ENCODE peak calls at places on chromosome 11, in eight cellular contexts. One of them, this sample, is unnamed.

GRCh38 chr11:66317766-66318575 is 1.1 kb upstream of the CD248 start:
- DNase-seq in tibial artery: no peak
- DNase-seq in CD8-positive, alpha-beta memory T cell: peak; percentile 85
- DNase-seq in naive thymus-derived CD4-positive, alpha-beta T cell: peak; percentile 89
- DNase-seq in lower lobe of right lung: no peak
- DNase-seq in fibroblast of lung: peak; percentile 98
- DNase-seq in dorsolateral prefrontal cortex: no peak
- DNase-seq in prostate gland: no peak
- DNase-seq in this sample: peak; percentile 31

GRCh38 chr11:97739892-97740782 is 1280.6 kb upstream of the CNTN5 start:
- DNase-seq in tibial artery: no peak
- DNase-seq in naive thymus-derived CD4-positive, alpha-beta T cell: no peak
- DNase-seq in dorsolateral prefrontal cortex: no peak
- DNase-seq in prostate gland: no peak
- DNase-seq in fibroblast of lung: peak; percentile 91
- DNase-seq in CD8-positive, alpha-beta memory T cell: no peak
- DNase-seq in lower lobe of right lung: no peak
- DNase-seq in this sample: no peak

GRCh38 chr11:8286886-8287285 is 23.2 kb upstream of the LMO1 start:
- DNase-seq in lower lobe of right lung: no peak
- DNase-seq in prostate gland: no peak
- DNase-seq in naive thymus-derived CD4-positive, alpha-beta T cell: no peak
- DNase-seq in CD8-positive, alpha-beta memory T cell: no peak
- DNase-seq in dorsolateral prefrontal cortex: peak; percentile 15
- DNase-seq in tibial artery: peak; percentile 15
- DNase-seq in fibroblast of lung: no peak
- DNase-seq in this sample: no peak

GRCh38 chr11:22432331-22433065 is 94.3 kb downstream of the SLC17A6 start:
- DNase-seq in prostate gland: no peak
- DNase-seq in naive thymus-derived CD4-positive, alpha-beta T cell: peak; percentile 0
- DNase-seq in fibroblast of lung: peak; percentile 62
- DNase-seq in dorsolateral prefrontal cortex: peak; percentile 45
- DNase-seq in tibial artery: no peak
- DNase-seq in CD8-positive, alpha-beta memory T cell: no peak
- DNase-seq in lower lobe of right lung: no peak
- DNase-seq in this sample: peak; percentile 55

GRCh38 chr11:112455791-112456190 is 195.1 kb upstream of the PLET1 start:
- DNase-seq in tibial artery: no peak
- DNase-seq in dorsolateral prefrontal cortex: no peak
- DNase-seq in naive thymus-derived CD4-positive, alpha-beta T cell: no peak
- DNase-seq in CD8-positive, alpha-beta memory T cell: no peak
- DNase-seq in fibroblast of lung: peak; percentile 14
- DNase-seq in lower lobe of right lung: no peak
- DNase-seq in prostate gland: no peak
- DNase-seq in this sample: no peak

GRCh38 chr11:64245797-64246623 is 733 bp downstream of the PPP1R14B start:
- DNase-seq in lower lobe of right lung: peak; percentile 76
- DNase-seq in prostate gland: no peak
- DNase-seq in naive thymus-derived CD4-positive, alpha-beta T cell: peak; percentile 26
- DNase-seq in tibial artery: peak; percentile 93
- DNase-seq in dorsolateral prefrontal cortex: no peak
- DNase-seq in CD8-positive, alpha-beta memory T cell: peak; percentile 46
- DNase-seq in fibroblast of lung: peak; percentile 83
- DNase-seq in this sample: peak; percentile 80

GRCh38 chr11:126332221-126332711 is 23.2 kb upstream of the ST3GAL4 start:
- DNase-seq in lower lobe of right lung: no peak
- DNase-seq in dorsolateral prefrontal cortex: no peak
- DNase-seq in naive thymus-derived CD4-positive, alpha-beta T cell: no peak
- DNase-seq in fibroblast of lung: peak; percentile 85
- DNase-seq in CD8-positive, alpha-beta memory T cell: peak; percentile 64
- DNase-seq in tibial artery: peak; percentile 81
- DNase-seq in prostate gland: no peak
- DNase-seq in this sample: peak; percentile 29

GRCh38 chr11:129458756-129459535 is 83.3 kb downstream of the BARX2 start:
- DNase-seq in naive thymus-derived CD4-positive, alpha-beta T cell: no peak
- DNase-seq in dorsolateral prefrontal cortex: no peak
- DNase-seq in CD8-positive, alpha-beta memory T cell: no peak
- DNase-seq in fibroblast of lung: no peak
- DNase-seq in prostate gland: peak; percentile 74
- DNase-seq in lower lobe of right lung: no peak
- DNase-seq in tibial artery: no peak
- DNase-seq in this sample: peak; percentile 37

GRCh38 chr11:72831521-72832300 is 17.5 kb downstream of the ATG16L2 start:
- DNase-seq in fibroblast of lung: peak; percentile 77
- DNase-seq in lower lobe of right lung: peak; percentile 85
- DNase-seq in tibial artery: peak; percentile 94
- DNase-seq in CD8-positive, alpha-beta memory T cell: peak; percentile 28
- DNase-seq in dorsolateral prefrontal cortex: peak; percentile 90
- DNase-seq in prostate gland: peak; percentile 77
- DNase-seq in naive thymus-derived CD4-positive, alpha-beta T cell: peak; percentile 37
- DNase-seq in this sample: peak; percentile 87

GRCh38 chr11:103281301-103281700 is 172.1 kb downstream of the DYNC2H1 start:
- DNase-seq in prostate gland: no peak
- DNase-seq in fibroblast of lung: peak; percentile 9
- DNase-seq in naive thymus-derived CD4-positive, alpha-beta T cell: no peak
- DNase-seq in dorsolateral prefrontal cortex: no peak
- DNase-seq in lower lobe of right lung: no peak
- DNase-seq in CD8-positive, alpha-beta memory T cell: no peak
- DNase-seq in tibial artery: no peak
- DNase-seq in this sample: no peak

GRCh38 chr11:46389450-46390330 is 1.9 kb downstream of the CHRM4 start:
- DNase-seq in prostate gland: peak; percentile 54
- DNase-seq in naive thymus-derived CD4-positive, alpha-beta T cell: no peak
- DNase-seq in tibial artery: no peak
- DNase-seq in lower lobe of right lung: peak; percentile 82
- DNase-seq in CD8-positive, alpha-beta memory T cell: no peak
- DNase-seq in dorsolateral prefrontal cortex: peak; percentile 64
- DNase-seq in fibroblast of lung: peak; percentile 52
- DNase-seq in this sample: peak; percentile 74

GRCh38 chr11:37506516-37506915 is 908.5 kb upstream of the RAG2 start:
- DNase-seq in CD8-positive, alpha-beta memory T cell: no peak
- DNase-seq in lower lobe of right lung: no peak
- DNase-seq in prostate gland: no peak
- DNase-seq in dorsolateral prefrontal cortex: no peak
- DNase-seq in tibial artery: no peak
- DNase-seq in naive thymus-derived CD4-positive, alpha-beta T cell: no peak
- DNase-seq in fibroblast of lung: no peak
- DNase-seq in this sample: no peak

GRCh38 chr11:69890476-69890875 is 71.3 kb upstream of the FGF3 start:
- DNase-seq in fibroblast of lung: no peak
- DNase-seq in prostate gland: no peak
- DNase-seq in dorsolateral prefrontal cortex: no peak
- DNase-seq in lower lobe of right lung: no peak
- DNase-seq in naive thymus-derived CD4-positive, alpha-beta T cell: no peak
- DNase-seq in CD8-positive, alpha-beta memory T cell: no peak
- DNase-seq in tibial artery: no peak
- DNase-seq in this sample: no peak

DNA sequence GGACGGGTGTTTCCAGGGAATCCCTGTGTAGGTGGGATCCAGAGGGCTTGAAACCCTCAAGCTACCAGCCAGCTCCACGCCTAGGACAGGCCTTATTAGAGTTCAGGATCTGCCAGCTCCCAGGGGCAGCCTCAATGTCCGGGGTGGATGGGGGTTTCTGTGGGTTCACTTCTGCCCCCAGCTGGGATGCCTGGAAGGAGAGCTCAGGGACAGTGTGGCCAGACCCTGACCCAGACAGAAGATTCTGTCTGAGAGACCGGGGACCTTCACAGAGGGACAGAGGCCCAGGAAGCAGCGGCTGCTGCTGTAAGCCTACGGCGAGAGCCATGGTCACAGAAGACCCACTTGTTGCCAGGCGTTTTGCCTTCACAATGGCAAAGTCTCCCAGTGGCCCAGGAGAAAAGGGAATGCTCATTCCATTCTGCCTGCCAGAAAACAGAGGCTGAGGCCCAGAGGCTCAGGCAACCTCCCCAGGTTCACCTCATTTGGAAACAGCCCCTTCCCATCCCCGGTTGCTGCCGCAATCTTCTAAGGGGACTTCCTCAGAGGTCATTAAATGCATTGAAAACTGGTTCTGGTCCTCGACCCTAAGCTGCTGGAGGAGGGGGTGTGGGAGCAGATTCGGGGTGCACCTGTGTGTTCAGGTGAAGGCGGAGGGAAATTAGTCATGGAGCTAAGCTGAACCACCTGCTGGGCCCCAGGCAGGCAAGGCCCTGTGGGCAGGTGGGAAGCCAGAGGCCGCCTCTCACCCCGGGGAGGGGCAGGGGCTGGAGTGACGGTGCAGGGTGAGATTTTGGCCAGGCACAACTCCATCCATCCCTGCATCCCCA is 4.9 kb upstream of the KRTAP5-6 start:
- DNase-seq in naive thymus-derived CD4-positive, alpha-beta T cell: no peak
- DNase-seq in dorsolateral prefrontal cortex: no peak
- DNase-seq in lower lobe of right lung: peak; percentile 14
- DNase-seq in fibroblast of lung: no peak
- DNase-seq in tibial artery: no peak
- DNase-seq in CD8-positive, alpha-beta memory T cell: no peak
- DNase-seq in prostate gland: no peak
- DNase-seq in this sample: no peak
- H3K27ac ChIP-seq in naive thymus-derived CD4-positive, alpha-beta T cell: no peak overlapping the region
- H3K27ac ChIP-seq in dorsolateral prefrontal cortex: no peak overlapping the region
- H3K27ac ChIP-seq in lower lobe of right lung: no peak overlapping the region
- H3K27ac ChIP-seq in fibroblast of lung: no peak overlapping the region
- H3K27ac ChIP-seq in tibial artery: no peak overlapping the region
- H3K27ac ChIP-seq in CD8-positive, alpha-beta memory T cell: no peak overlapping the region
- H3K27ac ChIP-seq in prostate gland: no peak overlapping the region
- H3K27ac ChIP-seq in this sample: no peak overlapping the region

GRCh38 chr11:5929571-5929970 is 12.5 kb upstream of the OR56A3 start:
- DNase-seq in prostate gland: no peak
- DNase-seq in tibial artery: no peak
- DNase-seq in naive thymus-derived CD4-positive, alpha-beta T cell: no peak
- DNase-seq in dorsolateral prefrontal cortex: no peak
- DNase-seq in lower lobe of right lung: no peak
- DNase-seq in CD8-positive, alpha-beta memory T cell: no peak
- DNase-seq in fibroblast of lung: no peak
- DNase-seq in this sample: no peak

GRCh38 chr11:5932671-5933070 is 9.4 kb upstream of the OR56A3 start:
- DNase-seq in tibial artery: no peak
- DNase-seq in fibroblast of lung: no peak
- DNase-seq in lower lobe of right lung: no peak
- DNase-seq in naive thymus-derived CD4-positive, alpha-beta T cell: no peak
- DNase-seq in prostate gland: no peak
- DNase-seq in dorsolateral prefrontal cortex: no peak
- DNase-seq in CD8-positive, alpha-beta memory T cell: no peak
- DNase-seq in this sample: no peak

GRCh38 chr11:5929984-5930383 is 12.1 kb upstream of the OR56A3 start:
- DNase-seq in naive thymus-derived CD4-positive, alpha-beta T cell: no peak
- DNase-seq in tibial artery: no peak
- DNase-seq in lower lobe of right lung: no peak
- DNase-seq in dorsolateral prefrontal cortex: no peak
- DNase-seq in CD8-positive, alpha-beta memory T cell: no peak
- DNase-seq in prostate gland: no peak
- DNase-seq in fibroblast of lung: no peak
- DNase-seq in this sample: no peak

GRCh38 chr11:5930614-5931013 is 11.4 kb upstream of the OR56A3 start:
- DNase-seq in naive thymus-derived CD4-positive, alpha-beta T cell: no peak
- DNase-seq in lower lobe of right lung: no peak
- DNase-seq in prostate gland: no peak
- DNase-seq in dorsolateral prefrontal cortex: no peak
- DNase-seq in CD8-positive, alpha-beta memory T cell: no peak
- DNase-seq in fibroblast of lung: no peak
- DNase-seq in tibial artery: no peak
- DNase-seq in this sample: no peak

DNA sequence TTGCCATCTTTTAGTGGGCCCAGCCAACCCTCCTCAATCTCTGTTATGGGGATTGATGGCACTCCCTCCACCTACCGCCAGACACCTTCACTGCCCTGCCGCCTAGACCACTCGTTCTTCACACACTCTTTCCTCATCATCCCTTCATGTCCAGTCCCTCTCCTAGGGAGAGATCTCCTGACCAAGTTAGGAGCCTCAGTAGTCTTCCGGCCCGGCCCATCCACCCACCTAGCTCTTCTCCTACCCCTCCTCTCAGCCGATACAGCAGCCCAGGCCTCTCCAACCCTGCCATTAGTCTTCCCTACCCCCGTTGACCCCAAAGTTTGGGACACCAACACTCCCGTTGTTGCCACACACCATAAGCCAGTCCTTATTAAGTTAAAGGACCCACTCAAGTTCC is 11.0 kb upstream of the OR56A3 start:
- DNase-seq in lower lobe of right lung: no peak
- DNase-seq in CD8-positive, alpha-beta memory T cell: no peak
- DNase-seq in prostate gland: no peak
- DNase-seq in fibroblast of lung: no peak
- DNase-seq in dorsolateral prefrontal cortex: no peak
- DNase-seq in tibial artery: no peak
- DNase-seq in naive thymus-derived CD4-positive, alpha-beta T cell: no peak
- DNase-seq in this sample: no peak
- H3K27ac ChIP-seq in lower lobe of right lung: no peak overlapping the region
- H3K27ac ChIP-seq in CD8-positive, alpha-beta memory T cell: no peak overlapping the region
- H3K27ac ChIP-seq in prostate gland: no peak overlapping the region
- H3K27ac ChIP-seq in fibroblast of lung: no peak overlapping the region
- H3K27ac ChIP-seq in dorsolateral prefrontal cortex: no peak overlapping the region
- H3K27ac ChIP-seq in tibial artery: no peak overlapping the region
- H3K27ac ChIP-seq in naive thymus-derived CD4-positive, alpha-beta T cell: no peak overlapping the region
- H3K27ac ChIP-seq in this sample: no peak overlapping the region

GRCh38 chr11:121933694-121934093 is 182.3 kb downstream of the BLID start:
- DNase-seq in tibial artery: no peak
- DNase-seq in CD8-positive, alpha-beta memory T cell: no peak
- DNase-seq in prostate gland: no peak
- DNase-seq in lower lobe of right lung: no peak
- DNase-seq in naive thymus-derived CD4-positive, alpha-beta T cell: no peak
- DNase-seq in dorsolateral prefrontal cortex: no peak
- DNase-seq in fibroblast of lung: peak; percentile 84
- DNase-seq in this sample: no peak

GRCh38 chr11:121932646-121933185 is 183.3 kb downstream of the BLID start:
- DNase-seq in CD8-positive, alpha-beta memory T cell: no peak
- DNase-seq in naive thymus-derived CD4-positive, alpha-beta T cell: no peak
- DNase-seq in prostate gland: no peak
- DNase-seq in lower lobe of right lung: no peak
- DNase-seq in dorsolateral prefrontal cortex: no peak
- DNase-seq in fibroblast of lung: no peak
- DNase-seq in tibial artery: no peak
- DNase-seq in this sample: no peak

GRCh38 chr11:121931121-121931520 is 184.9 kb downstream of the BLID start:
- DNase-seq in prostate gland: no peak
- DNase-seq in fibroblast of lung: no peak
- DNase-seq in lower lobe of right lung: no peak
- DNase-seq in CD8-positive, alpha-beta memory T cell: no peak
- DNase-seq in naive thymus-derived CD4-positive, alpha-beta T cell: no peak
- DNase-seq in dorsolateral prefrontal cortex: no peak
- DNase-seq in tibial artery: no peak
- DNase-seq in this sample: no peak

GRCh38 chr11:121931748-121932352 is 184.2 kb downstream of the BLID start:
- DNase-seq in lower lobe of right lung: no peak
- DNase-seq in CD8-positive, alpha-beta memory T cell: no peak
- DNase-seq in tibial artery: no peak
- DNase-seq in naive thymus-derived CD4-positive, alpha-beta T cell: no peak
- DNase-seq in prostate gland: no peak
- DNase-seq in dorsolateral prefrontal cortex: no peak
- DNase-seq in fibroblast of lung: peak; percentile 42
- DNase-seq in this sample: no peak

GRCh38 chr11:121933294-121933693 is 182.7 kb downstream of the BLID start:
- DNase-seq in fibroblast of lung: no peak
- DNase-seq in naive thymus-derived CD4-positive, alpha-beta T cell: no peak
- DNase-seq in CD8-positive, alpha-beta memory T cell: no peak
- DNase-seq in dorsolateral prefrontal cortex: no peak
- DNase-seq in lower lobe of right lung: no peak
- DNase-seq in tibial artery: no peak
- DNase-seq in prostate gland: no peak
- DNase-seq in this sample: no peak
- H3K27ac ChIP-seq in fibroblast of lung: no peak overlapping the region
- H3K27ac ChIP-seq in naive thymus-derived CD4-positive, alpha-beta T cell: no peak overlapping the region
- H3K27ac ChIP-seq in CD8-positive, alpha-beta memory T cell: no peak overlapping the region
- H3K27ac ChIP-seq in dorsolateral prefrontal cortex: no peak overlapping the region
- H3K27ac ChIP-seq in lower lobe of right lung: no peak overlapping the region
- H3K27ac ChIP-seq in tibial artery: no peak overlapping the region
- H3K27ac ChIP-seq in prostate gland: no peak overlapping the region
- H3K27ac ChIP-seq in this sample: no peak overlapping the region

GRCh38 chr11:130480721-130481140 is 32.3 kb downstream of the ADAMTS15 start:
- DNase-seq in naive thymus-derived CD4-positive, alpha-beta T cell: no peak
- DNase-seq in CD8-positive, alpha-beta memory T cell: no peak
- DNase-seq in tibial artery: no peak
- DNase-seq in dorsolateral prefrontal cortex: no peak
- DNase-seq in fibroblast of lung: no peak
- DNase-seq in prostate gland: no peak
- DNase-seq in lower lobe of right lung: no peak
- DNase-seq in this sample: no peak
- H3K27ac ChIP-seq in naive thymus-derived CD4-positive, alpha-beta T cell: no peak overlapping the region
- H3K27ac ChIP-seq in CD8-positive, alpha-beta memory T cell: no peak overlapping the region
- H3K27ac ChIP-seq in tibial artery: peak overlapping the region; percentile 73
- H3K27ac ChIP-seq in dorsolateral prefrontal cortex: no peak overlapping the region
- H3K27ac ChIP-seq in fibroblast of lung: no peak overlapping the region
- H3K27ac ChIP-seq in prostate gland: no peak overlapping the region
- H3K27ac ChIP-seq in lower lobe of right lung: no peak overlapping the region
- H3K27ac ChIP-seq in this sample: no peak overlapping the region

This sample was measured in body of pancreas.